ENCODE peak calls at places on chromosome 7, in ten cellular contexts. N, O, I, R, S, E, Z, F, G and D are unnamed samples.
A peak's percentile ranks its signal among the peaks of the same experiment; 100 is the strongest.

GRCh38 chr7:71633571-71634008 is 501.6 kb downstream of the GALNT17 start:
- DNase-seq in N (no peak), O (no peak), I (peak; percentile 80), R (peak; percentile 86), S (no peak), E (peak; percentile 46), Z (no peak), F (peak; percentile 93), G (peak; percentile 93), D (peak; percentile 94)

GRCh38 chr7:35605760-35606159 is 89.2 kb downstream of the HERPUD2 start:
- DNase-seq in N (no peak), O (no peak), I (peak; percentile 89), R (no peak), S (no peak), E (peak; percentile 27), Z (no peak), F (no peak), G (peak; percentile 83), D (peak; percentile 78)

GRCh38 chr7:3037259-3037658 is 6.4 kb downstream of the CARD11 start:
- DNase-seq in N (no peak), O (no peak), I (no peak), R (no peak), S (no peak), E (no peak), Z (no peak), F (no peak), G (no peak), D (no peak)

GRCh38 chr7:87420173-87420572 is 55.3 kb downstream of the ABCB4 start:
- DNase-seq in N (no peak), O (no peak), I (no peak), R (no peak), S (no peak), E (no peak), Z (no peak), F (no peak), G (no peak), D (no peak)

GRCh38 chr7:17274551-17275245 is 23.8 kb upstream of the AHR start:
- DNase-seq in N (no peak), O (no peak), I (no peak), R (no peak), S (no peak), E (peak; percentile 38), Z (no peak), F (no peak), G (peak; percentile 87), D (peak; percentile 77)

GRCh38 chr7:40015790-40016296 is 65.8 kb downstream of the CDK13 start:
- DNase-seq in N (no peak), O (peak; percentile 32), I (peak; percentile 4), R (peak; percentile 5), S (no peak), E (peak; percentile 3), Z (peak; percentile 41), F (no peak), G (peak; percentile 60), D (peak; percentile 59)

GRCh38 chr7:31116615-31117014 is 64.5 kb downstream of the ADCYAP1R1 start:
- DNase-seq in N (no peak), O (no peak), I (no peak), R (no peak), S (no peak), E (no peak), Z (no peak), F (no peak), G (no peak), D (no peak)

GRCh38 chr7:71472962-71473361 is 341.0 kb downstream of the GALNT17 start:
- DNase-seq in N (no peak), O (no peak), I (no peak), R (no peak), S (no peak), E (no peak), Z (no peak), F (no peak), G (no peak), D (no peak)

GRCh38 chr7:109178342-109178741 is 608.7 kb downstream of the DNAJB9 start:
- DNase-seq in N (no peak), O (no peak), I (no peak), R (no peak), S (no peak), E (peak; percentile 1), Z (no peak), F (no peak), G (no peak), D (no peak)

GRCh38 chr7:2820508-2820934 is 23.6 kb downstream of the GNA12 start:
- DNase-seq in N (no peak), O (peak; percentile 63), I (peak; percentile 95), R (peak; percentile 67), S (peak; percentile 24), E (peak; percentile 92), Z (no peak), F (peak; percentile 82), G (peak; percentile 93), D (peak; percentile 98)

GRCh38 chr7:107854989-107855388 is 36.0 kb upstream of the DLD start:
- DNase-seq in N (no peak), O (no peak), I (no peak), R (no peak), S (no peak), E (peak; percentile 50), Z (no peak), F (no peak), G (no peak), D (peak; percentile 19)

GRCh38 chr7:25353191-25353590 is 124.9 kb upstream of the NPVF start:
- DNase-seq in N (no peak), O (no peak), I (no peak), R (no peak), S (no peak), E (no peak), Z (peak; percentile 23), F (no peak), G (no peak), D (no peak)

GRCh38 chr7:41628926-41629325 is 74.0 kb downstream of the INHBA start:
- DNase-seq in N (no peak), O (no peak), I (no peak), R (no peak), S (no peak), E (peak; percentile 72), Z (no peak), F (no peak), G (no peak), D (peak; percentile 11)

GRCh38 chr7:111832159-111832558 is 269.9 kb upstream of the IMMP2L start:
- DNase-seq in N (no peak), O (no peak), I (no peak), R (no peak), S (no peak), E (no peak), Z (no peak), F (no peak), G (no peak), D (no peak)

GRCh38 chr7:22550514-22551010 is 50.6 kb upstream of the STEAP1B start:
- DNase-seq in N (no peak), O (no peak), I (no peak), R (no peak), S (no peak), E (no peak), Z (no peak), F (no peak), G (no peak), D (no peak)

GRCh38 chr7:3063016-3063753 is 19.5 kb upstream of the CARD11 start:
- DNase-seq in N (peak; percentile 71), O (no peak), I (no peak), R (no peak), S (peak; percentile 45), E (no peak), Z (no peak), F (no peak), G (no peak), D (no peak)

GRCh38 chr7:17660116-17660515 is 280.2 kb downstream of the SNX13 start:
- DNase-seq in N (no peak), O (no peak), I (peak; percentile 77), R (no peak), S (no peak), E (peak; percentile 77), Z (no peak), F (no peak), G (peak; percentile 39), D (peak; percentile 71)

GRCh38 chr7:107165341-107165740 is 3.5 kb upstream of the HBP1 start:
- DNase-seq in N (no peak), O (no peak), I (no peak), R (no peak), S (no peak), E (no peak), Z (no peak), F (no peak), G (no peak), D (no peak)

GRCh38 chr7:100127866-100128601 is 1.3 kb downstream of the MBLAC1 start:
- DNase-seq in N (peak; percentile 35), O (no peak), I (no peak), R (peak; percentile 48), S (peak; percentile 25), E (no peak), Z (peak; percentile 60), F (no peak), G (no peak), D (peak; percentile 39)

GRCh38 chr7:105454058-105454739 is 65.5 kb upstream of the SRPK2 start:
- DNase-seq in N (no peak), O (no peak), I (peak; percentile 80), R (no peak), S (no peak), E (peak; percentile 67), Z (no peak), F (no peak), G (peak; percentile 82), D (peak; percentile 85)

GRCh38 chr7:47253650-47254080 is 328.2 kb downstream of the TNS3 start:
- DNase-seq in N (no peak), O (peak; percentile 62), I (peak; percentile 70), R (peak; percentile 76), S (peak; percentile 20), E (peak; percentile 20), Z (peak; percentile 77), F (no peak), G (peak; percentile 70), D (peak; percentile 72)

GRCh38 chr7:155594961-155595366 is 48.6 kb upstream of the CNPY1 start:
- DNase-seq in N (no peak), O (no peak), I (no peak), R (peak; percentile 47), S (no peak), E (peak; percentile 47), Z (no peak), F (no peak), G (no peak), D (no peak)
- TF ChIP-seq CTCF in N (no peak), O (no peak), I (no peak), R (no peak), S (no peak), E (no peak), Z (no peak), F (no peak), G (no peak), D (no peak)

GRCh38 chr7:38310601-38311057 is 37.2 kb upstream of the TARP start:
- DNase-seq in N (no peak), O (no peak), I (peak; percentile 26), R (no peak), S (no peak), E (no peak), Z (peak; percentile 76), F (no peak), G (no peak), D (peak; percentile 38)
- H3K4me3 ChIP-seq in N (no peak overlapping the region), O (no peak overlapping the region), I (peak overlapping the region; percentile 36), R (no peak overlapping the region), S (no peak overlapping the region), E (no peak overlapping the region), Z (no peak overlapping the region), F (no peak overlapping the region), G (no peak overlapping the region), D (no peak overlapping the region)

GRCh38 chr7:152025077-152025936 is at the start of gene GALNT11:
- DNase-seq in N (peak; percentile 80), O (peak; percentile 88), I (peak; percentile 86), R (peak; percentile 96), S (peak; percentile 79), E (peak; percentile 88), Z (peak; percentile 100), F (peak; percentile 41), G (peak; percentile 79), D (peak; percentile 80)
- TF ChIP-seq CTCF in N (peak; percentile 17), O (no peak), I (no peak), R (peak; percentile 29), S (no peak), E (peak; percentile 15), Z (no peak), F (peak; percentile 52), G (peak; percentile 40), D (peak; percentile 43)

GRCh38 chr7:128829391-128830166 is 627 bp upstream of the FLNC start:
- DNase-seq in N (no peak), O (peak; percentile 58), I (peak; percentile 62), R (peak; percentile 63), S (no peak), E (no peak), Z (peak; percentile 73), F (peak; percentile 47), G (peak; percentile 55), D (peak; percentile 24)
- H3K4me3 ChIP-seq in N (no peak overlapping the region), O (peak overlapping the region; percentile 60), I (peak overlapping the region; percentile 96), R (no peak overlapping the region), S (peak overlapping the region; percentile 55), E (peak overlapping the region; percentile 18), Z (peak overlapping the region; percentile 57), F (no peak overlapping the region), G (peak overlapping the region; percentile 16), D (peak overlapping the region; percentile 32)